ENCODE peak calls at places on chromosome 15, in ten cellular contexts. One of them, this sample, is unnamed. For H3K36me3, the result is how much of the 10 kb centered on the place peaks cover.

GRCh38 chr15:40142428-40142827 is 18.4 kb upstream of the BUB1B start:
- DNase-seq in NT2/D1: no peak
- DNase-seq in CD4-positive, alpha-beta memory T cell: no peak
- DNase-seq in heart right ventricle: no peak
- DNase-seq in body of pancreas: no peak
- DNase-seq in pancreas: no peak
- DNase-seq in adrenal gland: no peak
- DNase-seq in lower lobe of right lung: no peak
- DNase-seq in Peyer's patch: no peak
- DNase-seq in mesenchymal stem cell: no peak
- DNase-seq in this sample: no peak

GRCh38 chr15:57216288-57216687 is 160.0 kb upstream of the CGNL1 start:
- DNase-seq in NT2/D1: no peak
- DNase-seq in CD4-positive, alpha-beta memory T cell: no peak
- DNase-seq in heart right ventricle: no peak
- DNase-seq in body of pancreas: no peak
- DNase-seq in pancreas: no peak
- DNase-seq in adrenal gland: peak
- DNase-seq in lower lobe of right lung: no peak
- DNase-seq in Peyer's patch: no peak
- DNase-seq in mesenchymal stem cell: peak
- DNase-seq in this sample: no peak

GRCh38 chr15:34132881-34133280 is 31.0 kb downstream of the PGBD4 start:
- DNase-seq in NT2/D1: no peak
- DNase-seq in CD4-positive, alpha-beta memory T cell: no peak
- DNase-seq in heart right ventricle: no peak
- DNase-seq in body of pancreas: no peak
- DNase-seq in pancreas: no peak
- DNase-seq in adrenal gland: no peak
- DNase-seq in lower lobe of right lung: no peak
- DNase-seq in Peyer's patch: no peak
- DNase-seq in mesenchymal stem cell: no peak
- DNase-seq in this sample: no peak

GRCh38 chr15:69119016-69119415 is 41.4 kb upstream of the GLCE start:
- DNase-seq in NT2/D1: no peak
- DNase-seq in CD4-positive, alpha-beta memory T cell: no peak
- DNase-seq in heart right ventricle: no peak
- DNase-seq in body of pancreas: no peak
- DNase-seq in pancreas: no peak
- DNase-seq in adrenal gland: no peak
- DNase-seq in lower lobe of right lung: no peak
- DNase-seq in Peyer's patch: no peak
- DNase-seq in mesenchymal stem cell: no peak
- DNase-seq in this sample: no peak

GRCh38 chr15:75697523-75698398 is 14.9 kb downstream of the CSPG4 start:
- DNase-seq in NT2/D1: no peak
- DNase-seq in CD4-positive, alpha-beta memory T cell: no peak
- DNase-seq in heart right ventricle: no peak
- DNase-seq in body of pancreas: no peak
- DNase-seq in pancreas: no peak
- DNase-seq in adrenal gland: no peak
- DNase-seq in lower lobe of right lung: no peak
- DNase-seq in Peyer's patch: no peak
- DNase-seq in mesenchymal stem cell: no peak
- DNase-seq in this sample: no peak

GRCh38 chr15:91945385-91945784 is 91.9 kb downstream of the SLCO3A1 start:
- DNase-seq in NT2/D1: no peak
- DNase-seq in CD4-positive, alpha-beta memory T cell: no peak
- DNase-seq in heart right ventricle: no peak
- DNase-seq in body of pancreas: no peak
- DNase-seq in pancreas: no peak
- DNase-seq in adrenal gland: no peak
- DNase-seq in lower lobe of right lung: no peak
- DNase-seq in Peyer's patch: no peak
- DNase-seq in mesenchymal stem cell: no peak
- DNase-seq in this sample: no peak

GRCh38 chr15:63395730-63396545 is 14.3 kb upstream of the CA12 start:
- DNase-seq in NT2/D1: no peak
- DNase-seq in CD4-positive, alpha-beta memory T cell: no peak
- DNase-seq in heart right ventricle: no peak
- DNase-seq in body of pancreas: no peak
- DNase-seq in pancreas: no peak
- DNase-seq in adrenal gland: no peak
- DNase-seq in lower lobe of right lung: no peak
- DNase-seq in Peyer's patch: no peak
- DNase-seq in mesenchymal stem cell: no peak
- DNase-seq in this sample: no peak

GRCh38 chr15:47817825-47818681 is 100.7 kb downstream of the SEMA6D start:
- DNase-seq in NT2/D1: peak
- DNase-seq in CD4-positive, alpha-beta memory T cell: no peak
- DNase-seq in heart right ventricle: no peak
- DNase-seq in body of pancreas: no peak
- DNase-seq in pancreas: no peak
- DNase-seq in adrenal gland: no peak
- DNase-seq in lower lobe of right lung: no peak
- DNase-seq in Peyer's patch: no peak
- DNase-seq in mesenchymal stem cell: no peak
- DNase-seq in this sample: no peak

GRCh38 chr15:47614341-47614740 is 103.0 kb upstream of the SEMA6D start:
- DNase-seq in NT2/D1: no peak
- DNase-seq in CD4-positive, alpha-beta memory T cell: no peak
- DNase-seq in heart right ventricle: no peak
- DNase-seq in body of pancreas: no peak
- DNase-seq in pancreas: no peak
- DNase-seq in adrenal gland: no peak
- DNase-seq in lower lobe of right lung: no peak
- DNase-seq in Peyer's patch: no peak
- DNase-seq in mesenchymal stem cell: no peak
- DNase-seq in this sample: no peak

GRCh38 chr15:89799925-89800500 is 14.6 kb downstream of the ANPEP start:
- DNase-seq in NT2/D1: no peak
- DNase-seq in CD4-positive, alpha-beta memory T cell: no peak
- DNase-seq in heart right ventricle: no peak
- DNase-seq in body of pancreas: no peak
- DNase-seq in pancreas: no peak
- DNase-seq in adrenal gland: no peak
- DNase-seq in lower lobe of right lung: no peak
- DNase-seq in Peyer's patch: no peak
- DNase-seq in mesenchymal stem cell: no peak
- DNase-seq in this sample: no peak
- H3K36me3 ChIP-seq in NT2/D1: under half
- H3K36me3 ChIP-seq in CD4-positive, alpha-beta memory T cell: under half
- H3K36me3 ChIP-seq in heart right ventricle: under half
- H3K36me3 ChIP-seq in body of pancreas: under half
- H3K36me3 ChIP-seq in pancreas: half or more
- H3K36me3 ChIP-seq in adrenal gland: under half
- H3K36me3 ChIP-seq in lower lobe of right lung: under half
- H3K36me3 ChIP-seq in Peyer's patch: half or more
- H3K36me3 ChIP-seq in mesenchymal stem cell: under half
- H3K36me3 ChIP-seq in this sample: under half

GRCh38 chr15:101307048-101307896 is 12.2 kb upstream of the SNRPA1 start:
- DNase-seq in NT2/D1: no peak
- DNase-seq in CD4-positive, alpha-beta memory T cell: no peak
- DNase-seq in heart right ventricle: no peak
- DNase-seq in body of pancreas: peak
- DNase-seq in pancreas: no peak
- DNase-seq in adrenal gland: peak
- DNase-seq in lower lobe of right lung: peak
- DNase-seq in Peyer's patch: no peak
- DNase-seq in mesenchymal stem cell: no peak
- DNase-seq in this sample: no peak

GRCh38 chr15:101303408-101303807 is 8.4 kb upstream of the SNRPA1 start:
- DNase-seq in NT2/D1: no peak
- DNase-seq in CD4-positive, alpha-beta memory T cell: no peak
- DNase-seq in heart right ventricle: no peak
- DNase-seq in body of pancreas: no peak
- DNase-seq in pancreas: no peak
- DNase-seq in adrenal gland: no peak
- DNase-seq in lower lobe of right lung: no peak
- DNase-seq in Peyer's patch: no peak
- DNase-seq in mesenchymal stem cell: no peak
- DNase-seq in this sample: no peak

GRCh38 chr15:101306341-101307047 is 11.4 kb upstream of the SNRPA1 start:
- DNase-seq in NT2/D1: no peak
- DNase-seq in CD4-positive, alpha-beta memory T cell: no peak
- DNase-seq in heart right ventricle: no peak
- DNase-seq in body of pancreas: peak
- DNase-seq in pancreas: no peak
- DNase-seq in adrenal gland: peak
- DNase-seq in lower lobe of right lung: peak
- DNase-seq in Peyer's patch: no peak
- DNase-seq in mesenchymal stem cell: no peak
- DNase-seq in this sample: no peak

GRCh38 chr15:101307897-101308603 is 13.0 kb upstream of the SNRPA1 start:
- DNase-seq in NT2/D1: no peak
- DNase-seq in CD4-positive, alpha-beta memory T cell: no peak
- DNase-seq in heart right ventricle: no peak
- DNase-seq in body of pancreas: no peak
- DNase-seq in pancreas: no peak
- DNase-seq in adrenal gland: peak
- DNase-seq in lower lobe of right lung: peak
- DNase-seq in Peyer's patch: peak
- DNase-seq in mesenchymal stem cell: no peak
- DNase-seq in this sample: no peak

DNA sequence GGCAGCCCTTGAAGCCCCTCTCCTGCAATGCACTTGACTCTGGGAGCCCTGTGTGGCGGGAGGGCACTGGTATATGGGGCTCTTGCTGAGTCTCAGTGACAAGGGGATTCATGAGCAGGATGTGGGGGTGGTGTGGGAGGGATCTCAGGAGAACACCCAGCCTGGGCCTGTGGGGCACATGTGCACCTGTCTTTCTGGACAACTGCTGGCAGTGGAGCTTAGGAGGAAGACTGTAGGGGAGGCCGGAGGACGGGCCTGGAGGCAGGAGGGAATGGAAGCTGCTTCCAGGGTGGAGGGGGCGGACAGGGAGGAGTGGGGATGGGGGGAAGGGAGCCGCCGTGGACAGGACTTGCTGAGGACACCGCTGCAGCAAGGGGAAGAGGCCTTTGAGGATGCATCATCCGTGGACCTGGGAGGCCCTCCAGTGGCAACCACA is 10.8 kb upstream of the SNRPA1 start:
- DNase-seq in NT2/D1: no peak
- DNase-seq in CD4-positive, alpha-beta memory T cell: no peak
- DNase-seq in heart right ventricle: no peak
- DNase-seq in body of pancreas: no peak
- DNase-seq in pancreas: no peak
- DNase-seq in adrenal gland: no peak
- DNase-seq in lower lobe of right lung: peak
- DNase-seq in Peyer's patch: no peak
- DNase-seq in mesenchymal stem cell: no peak
- DNase-seq in this sample: no peak
- H3K4me3 ChIP-seq in NT2/D1: no peak
- H3K4me3 ChIP-seq in CD4-positive, alpha-beta memory T cell: no peak
- H3K4me3 ChIP-seq in heart right ventricle: no peak
- H3K4me3 ChIP-seq in body of pancreas: no peak
- H3K4me3 ChIP-seq in pancreas: no peak
- H3K4me3 ChIP-seq in adrenal gland: no peak
- H3K4me3 ChIP-seq in lower lobe of right lung: no peak
- H3K4me3 ChIP-seq in Peyer's patch: no peak
- H3K4me3 ChIP-seq in mesenchymal stem cell: no peak
- H3K4me3 ChIP-seq in this sample: no peak

GRCh38 chr15:50450678-50451077 is 26.5 kb downstream of the USP8 start:
- DNase-seq in NT2/D1: no peak
- DNase-seq in CD4-positive, alpha-beta memory T cell: no peak
- DNase-seq in heart right ventricle: no peak
- DNase-seq in body of pancreas: no peak
- DNase-seq in pancreas: no peak
- DNase-seq in adrenal gland: no peak
- DNase-seq in lower lobe of right lung: no peak
- DNase-seq in Peyer's patch: no peak
- DNase-seq in mesenchymal stem cell: no peak
- DNase-seq in this sample: no peak

GRCh38 chr15:50458301-50458700 is 34.1 kb downstream of the USP8 start:
- DNase-seq in NT2/D1: no peak
- DNase-seq in CD4-positive, alpha-beta memory T cell: no peak
- DNase-seq in heart right ventricle: no peak
- DNase-seq in body of pancreas: no peak
- DNase-seq in pancreas: no peak
- DNase-seq in adrenal gland: no peak
- DNase-seq in lower lobe of right lung: no peak
- DNase-seq in Peyer's patch: no peak
- DNase-seq in mesenchymal stem cell: no peak
- DNase-seq in this sample: no peak

GRCh38 chr15:50458713-50459112 is 34.5 kb downstream of the USP8 start:
- DNase-seq in NT2/D1: no peak
- DNase-seq in CD4-positive, alpha-beta memory T cell: no peak
- DNase-seq in heart right ventricle: no peak
- DNase-seq in body of pancreas: no peak
- DNase-seq in pancreas: no peak
- DNase-seq in adrenal gland: no peak
- DNase-seq in lower lobe of right lung: no peak
- DNase-seq in Peyer's patch: no peak
- DNase-seq in mesenchymal stem cell: no peak
- DNase-seq in this sample: no peak

GRCh38 chr15:50452927-50453326 is 28.7 kb downstream of the USP8 start:
- DNase-seq in NT2/D1: no peak
- DNase-seq in CD4-positive, alpha-beta memory T cell: no peak
- DNase-seq in heart right ventricle: no peak
- DNase-seq in body of pancreas: no peak
- DNase-seq in pancreas: no peak
- DNase-seq in adrenal gland: no peak
- DNase-seq in lower lobe of right lung: no peak
- DNase-seq in Peyer's patch: no peak
- DNase-seq in mesenchymal stem cell: peak
- DNase-seq in this sample: no peak
- H3K36me3 ChIP-seq in NT2/D1: under half
- H3K36me3 ChIP-seq in CD4-positive, alpha-beta memory T cell: under half
- H3K36me3 ChIP-seq in heart right ventricle: under half
- H3K36me3 ChIP-seq in body of pancreas: under half
- H3K36me3 ChIP-seq in pancreas: under half
- H3K36me3 ChIP-seq in adrenal gland: under half
- H3K36me3 ChIP-seq in lower lobe of right lung: half or more
- H3K36me3 ChIP-seq in Peyer's patch: half or more
- H3K36me3 ChIP-seq in mesenchymal stem cell: under half
- H3K36me3 ChIP-seq in this sample: under half

GRCh38 chr15:59611277-59612260 is at the start of gene GCNT3:
- DNase-seq in NT2/D1: no peak
- DNase-seq in CD4-positive, alpha-beta memory T cell: no peak
- DNase-seq in heart right ventricle: no peak
- DNase-seq in body of pancreas: peak
- DNase-seq in pancreas: no peak
- DNase-seq in adrenal gland: peak
- DNase-seq in lower lobe of right lung: no peak
- DNase-seq in Peyer's patch: no peak
- DNase-seq in mesenchymal stem cell: peak
- DNase-seq in this sample: no peak

GRCh38 chr15:59609730-59610712 is 1.6 kb upstream of the GCNT3 start:
- DNase-seq in NT2/D1: no peak
- DNase-seq in CD4-positive, alpha-beta memory T cell: no peak
- DNase-seq in heart right ventricle: no peak
- DNase-seq in body of pancreas: no peak
- DNase-seq in pancreas: no peak
- DNase-seq in adrenal gland: no peak
- DNase-seq in lower lobe of right lung: no peak
- DNase-seq in Peyer's patch: no peak
- DNase-seq in mesenchymal stem cell: no peak
- DNase-seq in this sample: no peak

DNA sequence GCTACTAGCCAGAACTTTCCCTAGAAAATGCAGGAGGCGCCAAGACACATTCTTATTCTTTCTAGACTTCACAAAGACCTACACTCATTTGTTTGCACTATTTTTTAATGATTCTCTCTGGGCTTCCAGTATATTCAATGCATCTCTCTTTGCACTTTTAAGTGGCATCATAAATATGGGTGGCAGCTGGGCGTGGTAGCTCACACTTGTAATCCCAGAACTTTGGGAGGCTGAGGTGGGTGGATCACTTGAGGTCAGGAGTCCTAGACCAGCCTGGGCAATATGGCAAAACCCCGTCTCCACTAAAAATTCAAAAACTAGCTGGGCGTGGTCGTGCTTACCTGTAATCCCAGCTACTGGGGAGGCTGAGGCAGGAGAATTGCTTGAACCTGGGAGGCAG is 5.6 kb upstream of the GCNT3 start:
- DNase-seq in NT2/D1: no peak
- DNase-seq in CD4-positive, alpha-beta memory T cell: no peak
- DNase-seq in heart right ventricle: no peak
- DNase-seq in body of pancreas: no peak
- DNase-seq in pancreas: no peak
- DNase-seq in adrenal gland: no peak
- DNase-seq in lower lobe of right lung: no peak
- DNase-seq in Peyer's patch: no peak
- DNase-seq in mesenchymal stem cell: no peak
- DNase-seq in this sample: no peak
- H3K4me3 ChIP-seq in NT2/D1: no peak
- H3K4me3 ChIP-seq in CD4-positive, alpha-beta memory T cell: no peak
- H3K4me3 ChIP-seq in heart right ventricle: no peak
- H3K4me3 ChIP-seq in body of pancreas: no peak
- H3K4me3 ChIP-seq in pancreas: no peak
- H3K4me3 ChIP-seq in adrenal gland: no peak
- H3K4me3 ChIP-seq in lower lobe of right lung: no peak
- H3K4me3 ChIP-seq in Peyer's patch: no peak
- H3K4me3 ChIP-seq in mesenchymal stem cell: no peak
- H3K4me3 ChIP-seq in this sample: no peak

This sample was measured in iPS DF 6.9.